ENCODE peak calls at places on chromosomes 2 and 18, in four cellular contexts. X, N, W and M are unnamed samples.

GRCh38 chr2:66575625-66576371 is 140.9 kb downstream of the MEIS1 start:
- DNase-seq in W (peak; percentile 69), X (no peak), N (no peak), M (no peak)

GRCh38 chr2:203909192-203909945 is 27.2 kb upstream of the ICOS start:
- DNase-seq in N (peak; percentile 41), X (peak; percentile 13), W (peak; percentile 48), M (peak; percentile 16)

GRCh38 chr2:42770288-42771131 is 6.6 kb upstream of the OXER1 start:
- DNase-seq in X (peak; percentile 48), W (peak; percentile 92), N (peak; percentile 73), M (peak; percentile 81)

GRCh38 chr2:189613650-189614420 is 33.2 kb upstream of the SLC40A1 start:
- DNase-seq in W (peak; percentile 5), N (no peak), X (no peak), M (no peak)

GRCh38 chr2:232794981-232795380 is 18.6 kb upstream of the KCNJ13 start:
- DNase-seq in N (no peak), W (no peak), X (no peak), M (no peak)

GRCh38 chr2:163778045-163778753 is 42.4 kb upstream of the FIGN start:
- DNase-seq in X (peak; percentile 15), W (no peak), N (no peak), M (no peak)

GRCh38 chr18:7958897-7959146 is 391.7 kb downstream of the PTPRM start:
- DNase-seq in X (no peak), W (no peak), N (no peak), M (no peak)

GRCh38 chr2:159549234-159549633 is 67.1 kb downstream of the BAZ2B start:
- DNase-seq in X (no peak), N (no peak), W (no peak), M (no peak)

GRCh38 chr18:32893915-32894314 is 121.1 kb upstream of the KLHL14 start:
- DNase-seq in W (peak; percentile 1), N (peak; percentile 45), X (no peak), M (no peak)

GRCh38 chr18:45774065-45774521 is 50.1 kb downstream of the SLC14A1 start:
- DNase-seq in X (no peak), N (no peak), W (no peak), M (no peak)

GRCh38 chr2:38997784-38998183 is 108.1 kb downstream of the ARHGEF33 start:
- DNase-seq in X (no peak), W (no peak), N (peak; percentile 14), M (no peak)

GRCh38 chr18:58140366-58141325 is 96.6 kb downstream of the NEDD4L start:
- DNase-seq in N (peak; percentile 39), W (no peak), X (no peak), M (no peak)

GRCh38 chr2:237294509-237294908 is 119.5 kb downstream of the COL6A3 start:
- DNase-seq in N (no peak), X (no peak), W (no peak), M (no peak)

GRCh38 chr2:64888591-64889309 is 100.4 kb upstream of the SLC1A4 start:
- DNase-seq in W (no peak), X (peak; percentile 68), N (peak; percentile 74), M (peak; percentile 49)

GRCh38 chr18:23307567-23308295 is 145.4 kb upstream of the RIOK3 start:
- DNase-seq in N (no peak), W (no peak), X (peak; percentile 16), M (no peak)

GRCh38 chr2:38794235-38794946 is 16.4 kb downstream of the GEMIN6 start:
- DNase-seq in X (no peak), N (peak; percentile 39), W (no peak), M (no peak)

GRCh38 chr2:113705982-113706523 is 50.4 kb downstream of the SLC35F5 start:
- DNase-seq in N (no peak), X (no peak), W (no peak), M (no peak)

GRCh38 chr2:121001641-121002040 is 266.0 kb downstream of the GLI2 start:
- DNase-seq in N (no peak), X (no peak), W (no peak), M (no peak)

GRCh38 chr2:203453858-203454451 is 81.1 kb downstream of the RAPH1 start:
- DNase-seq in X (peak; percentile 45), N (peak; percentile 61), W (peak; percentile 52), M (peak; percentile 11)

GRCh38 chr18:46715062-46715461 is 41.8 kb downstream of the ST8SIA5 start:
- DNase-seq in X (no peak), W (no peak), N (no peak), M (no peak)

GRCh38 chr2:55585451-55586079 is 31.9 kb downstream of the PPP4R3B start:
- DNase-seq in X (no peak), N (no peak), W (no peak), M (no peak)

GRCh38 chr18:63869374-63869773 is 18.1 kb upstream of the SERPINB2 start:
- DNase-seq in W (no peak), X (no peak), N (no peak), M (no peak)

GRCh38 chr2:39851251-39851650 is 72.2 kb upstream of the THUMPD2 start:
- DNase-seq in N (no peak), X (no peak), W (no peak), M (no peak)

GRCh38 chr18:77088977-77089795 is 43.4 kb downstream of the MBP start:
- DNase-seq in X (peak; percentile 81), W (no peak), N (no peak), M (no peak)

GRCh38 chr2:16777123-16777872 is 111.7 kb upstream of the CYRIA start:
- DNase-seq in X (no peak), N (no peak), W (no peak), M (no peak)

GRCh38 chr2:200383380-200384110 is 77.1 kb downstream of the SPATS2L start:
- DNase-seq in W (no peak), X (no peak), N (no peak), M (no peak)

GRCh38 chr2:203811491-203812221 is 55.9 kb upstream of the CTLA4 start:
- DNase-seq in N (peak; percentile 60), W (no peak), X (peak; percentile 62), M (no peak)

GRCh38 chr18:55228191-55228590 is 268.9 kb upstream of the CCDC68 start:
- DNase-seq in N (no peak), W (no peak), X (no peak), M (peak; percentile 18)

GRCh38 chr2:144943986-144944385 is 424.1 kb upstream of the ZEB2 start:
- DNase-seq in X (no peak), N (no peak), W (no peak), M (no peak)

GRCh38 chr18:38174594-38174993 is 609.0 kb upstream of the CELF4 start:
- DNase-seq in X (no peak), W (no peak), N (no peak), M (no peak)

GRCh38 chr2:222904557-222905258 is 43.9 kb downstream of the ACSL3 start:
- DNase-seq in N (no peak), W (no peak), X (no peak), M (no peak)

GRCh38 chr2:235009081-235009480 is 57.3 kb downstream of the SH3BP4 start:
- DNase-seq in W (no peak), X (no peak), N (no peak), M (no peak)

GRCh38 chr2:160332318-160332717 is 132.2 kb upstream of the ITGB6 start:
- DNase-seq in W (peak; percentile 37), X (no peak), N (no peak), M (no peak)

GRCh38 chr18:33372442-33372841 is 68.1 kb downstream of the CCDC178 start:
- DNase-seq in N (no peak), W (no peak), X (no peak), M (no peak)

GRCh38 chr2:16184341-16184890 is 244.1 kb downstream of the MYCN start:
- DNase-seq in N (no peak), X (no peak), W (no peak), M (no peak)

GRCh38 chr2:128316777-128317185 is 1.9 kb downstream of the HS6ST1 start:
- DNase-seq in W (peak; percentile 23), N (no peak), X (no peak), M (no peak)

GRCh38 chr18:9101730-9102390 is 639 bp upstream of the NDUFV2 start:
- DNase-seq in X (peak; percentile 44), N (peak; percentile 67), W (peak; percentile 66), M (no peak)

GRCh38 chr2:134107402-134107801 is 146.5 kb upstream of the MGAT5 start:
- DNase-seq in N (no peak), X (no peak), W (no peak), M (peak; percentile 33)

GRCh38 chr2:239236043-239236807 is 164.6 kb downstream of the HDAC4 start:
- DNase-seq in W (no peak), N (no peak), X (no peak), M (no peak)
- H3K4me1 ChIP-seq in W (peaks cover 43% of the 10 kb centered on the region), N (no peaks in the 10 kb centered on the region), X (peaks cover 24% of the 10 kb centered on the region), M (peaks cover 6% of the 10 kb centered on the region)

GRCh38 chr2:129334696-129335095 is 644.8 kb upstream of the RAB6C start:
- DNase-seq in N (no peak), X (no peak), W (no peak), M (no peak)
- TF ChIP-seq YY1 in N (no peak), X (no peak), W (no peak), M (no peak)

DNA sequence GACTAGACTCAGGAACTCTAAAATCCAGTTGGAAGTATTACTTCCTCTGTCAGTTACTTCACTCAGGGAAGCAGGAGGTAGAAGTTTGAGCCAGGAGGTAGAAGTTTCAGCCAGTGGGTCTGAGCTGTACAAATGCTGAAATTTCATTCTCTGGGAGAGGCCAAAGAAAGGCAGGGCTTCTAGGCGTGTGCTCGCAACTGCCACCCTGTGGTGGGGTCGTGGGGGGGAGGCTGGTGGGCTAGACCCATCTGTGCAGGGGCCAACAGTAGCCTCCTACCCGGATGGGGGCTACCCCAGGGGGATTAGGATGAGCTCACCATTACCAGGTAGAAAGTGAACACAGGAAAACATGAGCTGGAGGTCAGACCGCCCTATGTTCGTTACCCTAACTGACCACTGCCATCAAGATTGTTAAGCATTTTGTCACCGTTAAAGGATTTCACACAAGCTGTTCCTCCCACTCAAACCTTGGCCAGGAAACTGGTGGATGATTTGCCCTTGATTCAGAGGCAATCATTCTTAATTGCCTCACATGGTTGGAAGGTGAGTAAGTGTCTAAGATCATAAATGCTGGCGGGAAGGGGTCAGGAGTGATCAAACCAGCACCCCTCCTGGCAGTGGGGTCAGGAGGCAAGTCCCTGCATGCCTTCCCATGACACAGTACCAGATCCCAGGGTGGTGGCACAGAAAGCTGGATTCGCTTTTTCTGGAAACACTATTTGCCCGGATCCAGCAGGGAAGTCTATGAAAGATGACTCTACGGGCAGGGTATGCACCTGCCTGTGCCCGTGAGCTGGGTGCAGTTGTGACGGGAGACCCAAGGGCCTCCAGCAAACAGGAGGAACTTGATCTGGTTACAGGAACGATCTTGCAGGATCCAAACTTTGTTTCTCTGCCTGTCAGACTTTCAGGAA is 5.2 kb upstream of the FHL2 start:
- DNase-seq in X (peak; percentile 93), W (no peak), N (no peak), M (no peak)
- H3K4me1 ChIP-seq in X (peaks cover 59% of the 10 kb centered on the region), W (peaks cover 7% of the 10 kb centered on the region), N (peaks cover 20% of the 10 kb centered on the region), M (peaks cover 2% of the 10 kb centered on the region)

GRCh38 chr2:47344890-47345583 is 57.9 kb upstream of the MSH2 start:
- DNase-seq in N (peak; percentile 100), X (peak; percentile 86), W (peak; percentile 95), M (peak; percentile 100)
- TF ChIP-seq YY1 in N (peak; percentile 50), X (peak; percentile 19), W (no peak), M (no peak)

DNA sequence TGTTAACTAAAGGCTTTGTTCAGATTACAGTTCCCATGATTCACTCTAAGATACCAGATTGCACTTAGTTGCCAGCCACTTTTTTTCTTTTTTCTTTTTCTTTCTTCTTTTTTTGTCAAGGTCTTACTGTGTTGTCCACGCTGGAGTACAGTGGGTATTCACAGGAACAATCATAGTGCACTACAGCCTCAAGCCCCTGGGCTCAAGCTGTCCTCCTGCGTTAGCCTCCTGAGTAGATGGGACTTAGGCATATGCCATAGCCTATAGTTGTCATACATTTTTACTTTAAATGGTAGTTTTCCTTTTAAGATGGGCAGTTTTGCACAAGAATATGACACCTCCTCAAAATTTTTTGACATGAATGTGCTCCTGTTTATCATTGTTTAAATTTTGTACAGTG is 2.1 kb downstream of the UGP2 start:
- DNase-seq in N (no peak), W (no peak), X (no peak), M (no peak)
- H3K4me1 ChIP-seq in N (peaks cover 58% of the 10 kb centered on the region), W (peaks cover 28% of the 10 kb centered on the region), X (peaks cover 18% of the 10 kb centered on the region), M (no peaks in the 10 kb centered on the region)

GRCh38 chr18:3411327-3411726 is 38.6 kb upstream of the TGIF1 start:
- DNase-seq in N (no peak), W (no peak), X (no peak), M (no peak)
- TF ChIP-seq YY1 in N (no peak), W (no peak), X (no peak), M (no peak)